ENCODE peak calls at places on chromosomes 4 and X, in seven cellular contexts. One of them, this sample, is unnamed.

GRCh38 chrX:136250191-136251041 is 784 bp downstream of the MAP7D3 start:
- DNase-seq in fibroblast of lung: peak
- DNase-seq in cardiac fibroblast: peak
- DNase-seq in AG09309: no peak
- DNase-seq in bronchial epithelial cell: peak
- DNase-seq in thyroid gland: no peak
- DNase-seq in body of pancreas: no peak
- DNase-seq in this sample: no peak

GRCh38 chr4:48906283-48907173 is at the start of gene OCIAD2:
- DNase-seq in fibroblast of lung: peak
- DNase-seq in cardiac fibroblast: peak
- DNase-seq in AG09309: no peak
- DNase-seq in bronchial epithelial cell: peak
- DNase-seq in thyroid gland: peak
- DNase-seq in body of pancreas: peak
- DNase-seq in this sample: no peak

GRCh38 chrX:136754641-136755040 is 26.1 kb downstream of the ARHGEF6 start:
- DNase-seq in fibroblast of lung: no peak
- DNase-seq in cardiac fibroblast: peak
- DNase-seq in AG09309: no peak
- DNase-seq in bronchial epithelial cell: no peak
- DNase-seq in thyroid gland: no peak
- DNase-seq in body of pancreas: peak
- DNase-seq in this sample: no peak

GRCh38 chr4:14874990-14875389 is 127.3 kb upstream of the CPEB2 start:
- DNase-seq in fibroblast of lung: no peak
- DNase-seq in cardiac fibroblast: no peak
- DNase-seq in AG09309: no peak
- DNase-seq in bronchial epithelial cell: no peak
- DNase-seq in thyroid gland: no peak
- DNase-seq in body of pancreas: no peak
- DNase-seq in this sample: no peak

GRCh38 chr4:10622728-10623127 is 61.8 kb downstream of the CLNK start:
- DNase-seq in fibroblast of lung: peak
- DNase-seq in cardiac fibroblast: peak
- DNase-seq in AG09309: no peak
- DNase-seq in bronchial epithelial cell: peak
- DNase-seq in thyroid gland: no peak
- DNase-seq in body of pancreas: no peak
- DNase-seq in this sample: no peak

GRCh38 chr4:143186202-143186601 is 1.5 kb downstream of the USP38 start:
- DNase-seq in fibroblast of lung: peak
- DNase-seq in cardiac fibroblast: peak
- DNase-seq in AG09309: no peak
- DNase-seq in bronchial epithelial cell: peak
- DNase-seq in thyroid gland: no peak
- DNase-seq in body of pancreas: no peak
- DNase-seq in this sample: no peak

GRCh38 chrX:10109695-10110094 is 47.1 kb upstream of the CLCN4 start:
- DNase-seq in fibroblast of lung: peak
- DNase-seq in cardiac fibroblast: peak
- DNase-seq in AG09309: no peak
- DNase-seq in bronchial epithelial cell: no peak
- DNase-seq in thyroid gland: no peak
- DNase-seq in body of pancreas: peak
- DNase-seq in this sample: no peak

GRCh38 chrX:43677993-43678392 is 21.9 kb downstream of the MAOA start:
- DNase-seq in fibroblast of lung: no peak
- DNase-seq in cardiac fibroblast: no peak
- DNase-seq in AG09309: no peak
- DNase-seq in bronchial epithelial cell: no peak
- DNase-seq in thyroid gland: no peak
- DNase-seq in body of pancreas: no peak
- DNase-seq in this sample: no peak

GRCh38 chr4:128862608-128863313 is 53.3 kb downstream of the JADE1 start:
- DNase-seq in fibroblast of lung: no peak
- DNase-seq in cardiac fibroblast: no peak
- DNase-seq in AG09309: no peak
- DNase-seq in bronchial epithelial cell: peak
- DNase-seq in thyroid gland: no peak
- DNase-seq in body of pancreas: no peak
- DNase-seq in this sample: no peak

GRCh38 chrX:36867143-36867542 is 141.0 kb upstream of the FAM47C start:
- DNase-seq in fibroblast of lung: peak
- DNase-seq in cardiac fibroblast: peak
- DNase-seq in AG09309: no peak
- DNase-seq in bronchial epithelial cell: peak
- DNase-seq in thyroid gland: no peak
- DNase-seq in body of pancreas: no peak
- DNase-seq in this sample: no peak

GRCh38 chr4:74158561-74159396 is 861 bp downstream of the MTHFD2L start:
- DNase-seq in fibroblast of lung: peak
- DNase-seq in cardiac fibroblast: peak
- DNase-seq in AG09309: no peak
- DNase-seq in bronchial epithelial cell: peak
- DNase-seq in thyroid gland: no peak
- DNase-seq in body of pancreas: no peak
- DNase-seq in this sample: no peak

GRCh38 chr4:55866290-55866907 is 13.0 kb downstream of the EXOC1 start:
- DNase-seq in fibroblast of lung: peak
- DNase-seq in cardiac fibroblast: peak
- DNase-seq in AG09309: peak
- DNase-seq in bronchial epithelial cell: peak
- DNase-seq in thyroid gland: no peak
- DNase-seq in body of pancreas: no peak
- DNase-seq in this sample: peak

GRCh38 chr4:79331126-79331876 is 5.4 kb upstream of the NAA11 start:
- DNase-seq in fibroblast of lung: peak
- DNase-seq in cardiac fibroblast: peak
- DNase-seq in AG09309: no peak
- DNase-seq in bronchial epithelial cell: no peak
- DNase-seq in thyroid gland: no peak
- DNase-seq in body of pancreas: no peak
- DNase-seq in this sample: no peak

GRCh38 chr4:168264903-168265302 is 53.6 kb downstream of the DDX60 start:
- DNase-seq in fibroblast of lung: peak
- DNase-seq in cardiac fibroblast: peak
- DNase-seq in AG09309: no peak
- DNase-seq in bronchial epithelial cell: no peak
- DNase-seq in thyroid gland: peak
- DNase-seq in body of pancreas: peak
- DNase-seq in this sample: no peak

GRCh38 chr4:78185117-78185516 is 128.0 kb downstream of the FRAS1 start:
- DNase-seq in fibroblast of lung: no peak
- DNase-seq in cardiac fibroblast: no peak
- DNase-seq in AG09309: no peak
- DNase-seq in bronchial epithelial cell: no peak
- DNase-seq in thyroid gland: no peak
- DNase-seq in body of pancreas: no peak
- DNase-seq in this sample: no peak

GRCh38 chr4:4504783-4505182 is 37.1 kb downstream of the STX18 start:
- DNase-seq in fibroblast of lung: no peak
- DNase-seq in cardiac fibroblast: no peak
- DNase-seq in AG09309: no peak
- DNase-seq in bronchial epithelial cell: no peak
- DNase-seq in thyroid gland: no peak
- DNase-seq in body of pancreas: no peak
- DNase-seq in this sample: no peak

GRCh38 chr4:4506961-4507360 is 34.9 kb downstream of the STX18 start:
- DNase-seq in fibroblast of lung: no peak
- DNase-seq in cardiac fibroblast: peak
- DNase-seq in AG09309: no peak
- DNase-seq in bronchial epithelial cell: no peak
- DNase-seq in thyroid gland: peak
- DNase-seq in body of pancreas: peak
- DNase-seq in this sample: no peak

GRCh38 chr4:4509521-4509920 is 32.3 kb downstream of the STX18 start:
- DNase-seq in fibroblast of lung: no peak
- DNase-seq in cardiac fibroblast: no peak
- DNase-seq in AG09309: no peak
- DNase-seq in bronchial epithelial cell: no peak
- DNase-seq in thyroid gland: no peak
- DNase-seq in body of pancreas: no peak
- DNase-seq in this sample: no peak

GRCh38 chr4:4507403-4507802 is 34.4 kb downstream of the STX18 start:
- DNase-seq in fibroblast of lung: no peak
- DNase-seq in cardiac fibroblast: no peak
- DNase-seq in AG09309: no peak
- DNase-seq in bronchial epithelial cell: no peak
- DNase-seq in thyroid gland: no peak
- DNase-seq in body of pancreas: no peak
- DNase-seq in this sample: no peak

DNA sequence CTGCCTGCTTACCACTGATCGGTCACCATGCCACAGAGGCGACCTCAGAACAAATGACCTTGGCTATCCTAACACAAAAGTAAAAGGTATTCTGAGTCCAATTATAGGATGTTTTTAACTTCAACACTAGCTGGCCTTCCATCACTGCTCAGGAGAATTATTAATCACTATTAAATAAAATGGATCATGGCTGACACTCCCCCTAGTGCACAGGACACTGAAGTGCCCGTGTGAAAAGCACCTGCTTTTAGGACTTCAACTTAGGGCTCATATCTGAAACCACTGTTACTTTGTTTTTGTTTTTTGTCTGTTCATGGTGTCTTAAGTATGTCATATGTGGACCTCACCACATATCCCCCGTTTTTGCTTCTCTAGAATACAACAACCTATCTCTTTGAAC is 33.9 kb downstream of the STX18 start:
- DNase-seq in fibroblast of lung: no peak
- DNase-seq in cardiac fibroblast: no peak
- DNase-seq in AG09309: no peak
- DNase-seq in bronchial epithelial cell: peak
- DNase-seq in thyroid gland: no peak
- DNase-seq in body of pancreas: peak
- DNase-seq in this sample: no peak
- TF ChIP-seq CTCF in fibroblast of lung: peak
- TF ChIP-seq CTCF in cardiac fibroblast: peak
- TF ChIP-seq CTCF in AG09309: peak
- TF ChIP-seq CTCF in bronchial epithelial cell: peak
- TF ChIP-seq CTCF in thyroid gland: no peak
- TF ChIP-seq CTCF in body of pancreas: peak
- TF ChIP-seq CTCF in this sample: no peak

GRCh38 chr4:123393696-123394095 is 2.9 kb upstream of the SPRY1 start:
- DNase-seq in fibroblast of lung: peak
- DNase-seq in cardiac fibroblast: no peak
- DNase-seq in AG09309: no peak
- DNase-seq in bronchial epithelial cell: no peak
- DNase-seq in thyroid gland: no peak
- DNase-seq in body of pancreas: no peak
- DNase-seq in this sample: no peak
- H3K4me3 ChIP-seq in fibroblast of lung: peak
- H3K4me3 ChIP-seq in cardiac fibroblast: no peak
- H3K4me3 ChIP-seq in AG09309: no peak
- H3K4me3 ChIP-seq in bronchial epithelial cell: no peak
- H3K4me3 ChIP-seq in thyroid gland: no peak
- H3K4me3 ChIP-seq in body of pancreas: no peak
- H3K4me3 ChIP-seq in this sample: no peak

GRCh38 chr4:98658287-98659105 is at the start of gene TSPAN5:
- DNase-seq in fibroblast of lung: peak
- DNase-seq in cardiac fibroblast: peak
- DNase-seq in AG09309: no peak
- DNase-seq in bronchial epithelial cell: peak
- DNase-seq in thyroid gland: peak
- DNase-seq in body of pancreas: peak
- DNase-seq in this sample: no peak

GRCh38 chr4:98661356-98662054 is 3.1 kb upstream of the TSPAN5 start:
- DNase-seq in fibroblast of lung: peak
- DNase-seq in cardiac fibroblast: no peak
- DNase-seq in AG09309: no peak
- DNase-seq in bronchial epithelial cell: peak
- DNase-seq in thyroid gland: no peak
- DNase-seq in body of pancreas: no peak
- DNase-seq in this sample: no peak

GRCh38 chr4:98657531-98658286 is 702 bp downstream of the TSPAN5 start:
- DNase-seq in fibroblast of lung: peak
- DNase-seq in cardiac fibroblast: peak
- DNase-seq in AG09309: no peak
- DNase-seq in bronchial epithelial cell: peak
- DNase-seq in thyroid gland: peak
- DNase-seq in body of pancreas: no peak
- DNase-seq in this sample: no peak

GRCh38 chr4:98659741-98660507 is 1.5 kb upstream of the TSPAN5 start:
- DNase-seq in fibroblast of lung: no peak
- DNase-seq in cardiac fibroblast: no peak
- DNase-seq in AG09309: no peak
- DNase-seq in bronchial epithelial cell: peak
- DNase-seq in thyroid gland: no peak
- DNase-seq in body of pancreas: no peak
- DNase-seq in this sample: no peak

GRCh38 chr4:98659106-98659592 is 738 bp upstream of the TSPAN5 start:
- DNase-seq in fibroblast of lung: peak
- DNase-seq in cardiac fibroblast: peak
- DNase-seq in AG09309: no peak
- DNase-seq in bronchial epithelial cell: peak
- DNase-seq in thyroid gland: peak
- DNase-seq in body of pancreas: no peak
- DNase-seq in this sample: no peak
- TF ChIP-seq CTCF in fibroblast of lung: peak
- TF ChIP-seq CTCF in cardiac fibroblast: peak
- TF ChIP-seq CTCF in AG09309: no peak
- TF ChIP-seq CTCF in bronchial epithelial cell: no peak
- TF ChIP-seq CTCF in thyroid gland: no peak
- TF ChIP-seq CTCF in body of pancreas: no peak
- TF ChIP-seq CTCF in this sample: no peak

GRCh38 chr4:182575225-182575624 is 332.0 kb downstream of the TENM3 start:
- DNase-seq in fibroblast of lung: no peak
- DNase-seq in cardiac fibroblast: no peak
- DNase-seq in AG09309: no peak
- DNase-seq in bronchial epithelial cell: no peak
- DNase-seq in thyroid gland: no peak
- DNase-seq in body of pancreas: no peak
- DNase-seq in this sample: no peak

GRCh38 chr4:182578402-182578801 is 335.2 kb downstream of the TENM3 start:
- DNase-seq in fibroblast of lung: peak
- DNase-seq in cardiac fibroblast: peak
- DNase-seq in AG09309: peak
- DNase-seq in bronchial epithelial cell: peak
- DNase-seq in thyroid gland: peak
- DNase-seq in body of pancreas: no peak
- DNase-seq in this sample: peak

GRCh38 chr4:182576609-182577289 is 333.5 kb downstream of the TENM3 start:
- DNase-seq in fibroblast of lung: no peak
- DNase-seq in cardiac fibroblast: no peak
- DNase-seq in AG09309: no peak
- DNase-seq in bronchial epithelial cell: no peak
- DNase-seq in thyroid gland: no peak
- DNase-seq in body of pancreas: no peak
- DNase-seq in this sample: no peak

GRCh38 chr4:182577411-182577810 is 334.2 kb downstream of the TENM3 start:
- DNase-seq in fibroblast of lung: no peak
- DNase-seq in cardiac fibroblast: no peak
- DNase-seq in AG09309: no peak
- DNase-seq in bronchial epithelial cell: no peak
- DNase-seq in thyroid gland: no peak
- DNase-seq in body of pancreas: no peak
- DNase-seq in this sample: peak

DNA sequence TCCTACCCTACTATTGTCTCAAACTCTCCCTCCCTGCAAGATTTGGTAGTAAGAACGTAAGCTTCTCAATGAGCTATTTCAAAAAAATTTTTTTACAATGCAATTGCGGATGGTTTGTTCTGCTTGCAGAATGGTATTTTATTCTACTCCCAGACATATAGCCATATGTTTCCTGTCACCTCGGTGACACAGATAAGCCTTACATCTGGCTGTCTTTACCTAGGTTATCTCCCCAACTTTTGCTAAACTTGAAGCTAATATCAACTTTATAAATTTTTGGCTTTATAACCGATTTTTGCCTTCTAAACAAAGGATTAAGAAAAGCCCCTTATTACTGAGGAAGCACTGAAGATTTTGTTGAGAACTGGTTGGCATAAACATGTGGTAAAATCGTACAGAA is 331.5 kb downstream of the TENM3 start:
- DNase-seq in fibroblast of lung: no peak
- DNase-seq in cardiac fibroblast: no peak
- DNase-seq in AG09309: no peak
- DNase-seq in bronchial epithelial cell: no peak
- DNase-seq in thyroid gland: no peak
- DNase-seq in body of pancreas: no peak
- DNase-seq in this sample: no peak
- H3K4me3 ChIP-seq in fibroblast of lung: no peak
- H3K4me3 ChIP-seq in cardiac fibroblast: no peak
- H3K4me3 ChIP-seq in AG09309: no peak
- H3K4me3 ChIP-seq in bronchial epithelial cell: no peak
- H3K4me3 ChIP-seq in thyroid gland: no peak
- H3K4me3 ChIP-seq in body of pancreas: no peak
- H3K4me3 ChIP-seq in this sample: no peak